ENCODE peak calls at places on chromosomes 7 and 10, in six cellular contexts. One of them, this sample, is unnamed.

GRCh38 chr7:13312327-13312726 is 624.9 kb downstream of the ARL4A start:
- DNase-seq in dorsolateral prefrontal cortex: no peak
- DNase-seq in NCI-H2029 treated with DMSO at 0.1 percent for 48 hours: no peak
- DNase-seq in naive thymus-derived CD4-positive, alpha-beta T cell: no peak
- DNase-seq in AG04450: no peak
- DNase-seq in stimulated activated CD4-positive, alpha-beta T cell treated with anti-CD3 and anti-CD28 coated beads, Interleukin-12 subunit alpha, Interleukin-12 subunit beta, amount 100 ng/mL, for 48 hours: no peak
- DNase-seq in this sample: no peak

GRCh38 chr10:124698560-124699470 is 45.4 kb downstream of the FAM53B start:
- DNase-seq in NCI-H2029 treated with DMSO at 0.1 percent for 48 hours: no peak
- DNase-seq in AG04450: no peak
- DNase-seq in dorsolateral prefrontal cortex: no peak
- DNase-seq in naive thymus-derived CD4-positive, alpha-beta T cell: no peak
- DNase-seq in stimulated activated CD4-positive, alpha-beta T cell treated with anti-CD3 and anti-CD28 coated beads, Interleukin-12 subunit alpha, Interleukin-12 subunit beta, amount 100 ng/mL, for 48 hours: no peak
- DNase-seq in this sample: no peak

GRCh38 chr7:158827411-158828342 is 1.6 kb downstream of the ESYT2 start:
- DNase-seq in NCI-H2029 treated with DMSO at 0.1 percent for 48 hours: no peak
- DNase-seq in dorsolateral prefrontal cortex: no peak
- DNase-seq in AG04450: no peak
- DNase-seq in naive thymus-derived CD4-positive, alpha-beta T cell: peak
- DNase-seq in stimulated activated CD4-positive, alpha-beta T cell treated with anti-CD3 and anti-CD28 coated beads, Interleukin-12 subunit alpha, Interleukin-12 subunit beta, amount 100 ng/mL, for 48 hours: no peak
- DNase-seq in this sample: peak

GRCh38 chr10:72935358-72935757 is 19.2 kb downstream of the PLA2G12B start:
- DNase-seq in NCI-H2029 treated with DMSO at 0.1 percent for 48 hours: no peak
- DNase-seq in naive thymus-derived CD4-positive, alpha-beta T cell: no peak
- DNase-seq in dorsolateral prefrontal cortex: no peak
- DNase-seq in stimulated activated CD4-positive, alpha-beta T cell treated with anti-CD3 and anti-CD28 coated beads, Interleukin-12 subunit alpha, Interleukin-12 subunit beta, amount 100 ng/mL, for 48 hours: no peak
- DNase-seq in AG04450: no peak
- DNase-seq in this sample: no peak

GRCh38 chr10:74765465-74765864 is 60.9 kb upstream of the KAT6B start:
- DNase-seq in naive thymus-derived CD4-positive, alpha-beta T cell: no peak
- DNase-seq in NCI-H2029 treated with DMSO at 0.1 percent for 48 hours: no peak
- DNase-seq in stimulated activated CD4-positive, alpha-beta T cell treated with anti-CD3 and anti-CD28 coated beads, Interleukin-12 subunit alpha, Interleukin-12 subunit beta, amount 100 ng/mL, for 48 hours: no peak
- DNase-seq in dorsolateral prefrontal cortex: no peak
- DNase-seq in AG04450: no peak
- DNase-seq in this sample: no peak

GRCh38 chr10:24518981-24519597 is 204.6 kb downstream of the ARHGAP21 start:
- DNase-seq in NCI-H2029 treated with DMSO at 0.1 percent for 48 hours: no peak
- DNase-seq in dorsolateral prefrontal cortex: peak
- DNase-seq in AG04450: peak
- DNase-seq in stimulated activated CD4-positive, alpha-beta T cell treated with anti-CD3 and anti-CD28 coated beads, Interleukin-12 subunit alpha, Interleukin-12 subunit beta, amount 100 ng/mL, for 48 hours: peak
- DNase-seq in naive thymus-derived CD4-positive, alpha-beta T cell: peak
- DNase-seq in this sample: no peak

GRCh38 chr10:33287112-33287511 is 47.4 kb downstream of the NRP1 start:
- DNase-seq in naive thymus-derived CD4-positive, alpha-beta T cell: no peak
- DNase-seq in NCI-H2029 treated with DMSO at 0.1 percent for 48 hours: no peak
- DNase-seq in dorsolateral prefrontal cortex: no peak
- DNase-seq in AG04450: no peak
- DNase-seq in stimulated activated CD4-positive, alpha-beta T cell treated with anti-CD3 and anti-CD28 coated beads, Interleukin-12 subunit alpha, Interleukin-12 subunit beta, amount 100 ng/mL, for 48 hours: no peak
- DNase-seq in this sample: no peak

GRCh38 chr7:87223666-87224065 is 4.1 kb upstream of the TMEM243 start:
- DNase-seq in stimulated activated CD4-positive, alpha-beta T cell treated with anti-CD3 and anti-CD28 coated beads, Interleukin-12 subunit alpha, Interleukin-12 subunit beta, amount 100 ng/mL, for 48 hours: no peak
- DNase-seq in AG04450: no peak
- DNase-seq in NCI-H2029 treated with DMSO at 0.1 percent for 48 hours: no peak
- DNase-seq in naive thymus-derived CD4-positive, alpha-beta T cell: no peak
- DNase-seq in dorsolateral prefrontal cortex: no peak
- DNase-seq in this sample: no peak

GRCh38 chr10:4683838-4684237 is 142.2 kb upstream of the AKR1E2 start:
- DNase-seq in NCI-H2029 treated with DMSO at 0.1 percent for 48 hours: no peak
- DNase-seq in stimulated activated CD4-positive, alpha-beta T cell treated with anti-CD3 and anti-CD28 coated beads, Interleukin-12 subunit alpha, Interleukin-12 subunit beta, amount 100 ng/mL, for 48 hours: no peak
- DNase-seq in AG04450: no peak
- DNase-seq in dorsolateral prefrontal cortex: no peak
- DNase-seq in naive thymus-derived CD4-positive, alpha-beta T cell: no peak
- DNase-seq in this sample: no peak

GRCh38 chr7:35437619-35438275 is 183.8 kb upstream of the TBX20 start:
- DNase-seq in dorsolateral prefrontal cortex: no peak
- DNase-seq in NCI-H2029 treated with DMSO at 0.1 percent for 48 hours: no peak
- DNase-seq in naive thymus-derived CD4-positive, alpha-beta T cell: no peak
- DNase-seq in stimulated activated CD4-positive, alpha-beta T cell treated with anti-CD3 and anti-CD28 coated beads, Interleukin-12 subunit alpha, Interleukin-12 subunit beta, amount 100 ng/mL, for 48 hours: no peak
- DNase-seq in AG04450: no peak
- DNase-seq in this sample: no peak

GRCh38 chr10:13526952-13527863 is 1.6 kb downstream of the BEND7 start:
- DNase-seq in stimulated activated CD4-positive, alpha-beta T cell treated with anti-CD3 and anti-CD28 coated beads, Interleukin-12 subunit alpha, Interleukin-12 subunit beta, amount 100 ng/mL, for 48 hours: no peak
- DNase-seq in AG04450: no peak
- DNase-seq in naive thymus-derived CD4-positive, alpha-beta T cell: no peak
- DNase-seq in NCI-H2029 treated with DMSO at 0.1 percent for 48 hours: no peak
- DNase-seq in dorsolateral prefrontal cortex: no peak
- DNase-seq in this sample: no peak

GRCh38 chr10:67884842-67885680 is 605 bp downstream of the SIRT1 start:
- DNase-seq in stimulated activated CD4-positive, alpha-beta T cell treated with anti-CD3 and anti-CD28 coated beads, Interleukin-12 subunit alpha, Interleukin-12 subunit beta, amount 100 ng/mL, for 48 hours: peak
- DNase-seq in dorsolateral prefrontal cortex: peak
- DNase-seq in NCI-H2029 treated with DMSO at 0.1 percent for 48 hours: no peak
- DNase-seq in naive thymus-derived CD4-positive, alpha-beta T cell: peak
- DNase-seq in AG04450: peak
- DNase-seq in this sample: peak

GRCh38 chr10:122852261-122852660 is 6.6 kb upstream of the CUZD1 start:
- DNase-seq in NCI-H2029 treated with DMSO at 0.1 percent for 48 hours: no peak
- DNase-seq in AG04450: no peak
- DNase-seq in stimulated activated CD4-positive, alpha-beta T cell treated with anti-CD3 and anti-CD28 coated beads, Interleukin-12 subunit alpha, Interleukin-12 subunit beta, amount 100 ng/mL, for 48 hours: no peak
- DNase-seq in dorsolateral prefrontal cortex: no peak
- DNase-seq in naive thymus-derived CD4-positive, alpha-beta T cell: no peak
- DNase-seq in this sample: no peak

GRCh38 chr7:134832367-134832766 is 52.9 kb downstream of the CALD1 start:
- DNase-seq in dorsolateral prefrontal cortex: no peak
- DNase-seq in NCI-H2029 treated with DMSO at 0.1 percent for 48 hours: no peak
- DNase-seq in naive thymus-derived CD4-positive, alpha-beta T cell: no peak
- DNase-seq in AG04450: no peak
- DNase-seq in stimulated activated CD4-positive, alpha-beta T cell treated with anti-CD3 and anti-CD28 coated beads, Interleukin-12 subunit alpha, Interleukin-12 subunit beta, amount 100 ng/mL, for 48 hours: no peak
- DNase-seq in this sample: no peak

GRCh38 chr10:45471531-45472310 is 97.7 kb downstream of the ALOX5 start:
- DNase-seq in stimulated activated CD4-positive, alpha-beta T cell treated with anti-CD3 and anti-CD28 coated beads, Interleukin-12 subunit alpha, Interleukin-12 subunit beta, amount 100 ng/mL, for 48 hours: no peak
- DNase-seq in NCI-H2029 treated with DMSO at 0.1 percent for 48 hours: no peak
- DNase-seq in AG04450: no peak
- DNase-seq in dorsolateral prefrontal cortex: no peak
- DNase-seq in naive thymus-derived CD4-positive, alpha-beta T cell: no peak
- DNase-seq in this sample: no peak

GRCh38 chr10:63618552-63618951 is 97.4 kb downstream of the REEP3 start:
- DNase-seq in stimulated activated CD4-positive, alpha-beta T cell treated with anti-CD3 and anti-CD28 coated beads, Interleukin-12 subunit alpha, Interleukin-12 subunit beta, amount 100 ng/mL, for 48 hours: no peak
- DNase-seq in NCI-H2029 treated with DMSO at 0.1 percent for 48 hours: no peak
- DNase-seq in AG04450: no peak
- DNase-seq in dorsolateral prefrontal cortex: no peak
- DNase-seq in naive thymus-derived CD4-positive, alpha-beta T cell: no peak
- DNase-seq in this sample: no peak

GRCh38 chr10:49161411-49161997 is 26.7 kb downstream of the TMEM273 start:
- DNase-seq in AG04450: no peak
- DNase-seq in NCI-H2029 treated with DMSO at 0.1 percent for 48 hours: no peak
- DNase-seq in dorsolateral prefrontal cortex: no peak
- DNase-seq in naive thymus-derived CD4-positive, alpha-beta T cell: no peak
- DNase-seq in stimulated activated CD4-positive, alpha-beta T cell treated with anti-CD3 and anti-CD28 coated beads, Interleukin-12 subunit alpha, Interleukin-12 subunit beta, amount 100 ng/mL, for 48 hours: no peak
- DNase-seq in this sample: no peak

GRCh38 chr7:15920953-15921352 is 234.5 kb upstream of the MEOX2 start:
- DNase-seq in NCI-H2029 treated with DMSO at 0.1 percent for 48 hours: no peak
- DNase-seq in stimulated activated CD4-positive, alpha-beta T cell treated with anti-CD3 and anti-CD28 coated beads, Interleukin-12 subunit alpha, Interleukin-12 subunit beta, amount 100 ng/mL, for 48 hours: no peak
- DNase-seq in dorsolateral prefrontal cortex: no peak
- DNase-seq in AG04450: no peak
- DNase-seq in naive thymus-derived CD4-positive, alpha-beta T cell: no peak
- DNase-seq in this sample: no peak

GRCh38 chr10:34576789-34577188 is 238.3 kb downstream of the PARD3 start:
- DNase-seq in stimulated activated CD4-positive, alpha-beta T cell treated with anti-CD3 and anti-CD28 coated beads, Interleukin-12 subunit alpha, Interleukin-12 subunit beta, amount 100 ng/mL, for 48 hours: no peak
- DNase-seq in AG04450: no peak
- DNase-seq in dorsolateral prefrontal cortex: no peak
- DNase-seq in naive thymus-derived CD4-positive, alpha-beta T cell: no peak
- DNase-seq in NCI-H2029 treated with DMSO at 0.1 percent for 48 hours: no peak
- DNase-seq in this sample: no peak

GRCh38 chr10:82529064-82529463 is 654.1 kb downstream of the NRG3 start:
- DNase-seq in naive thymus-derived CD4-positive, alpha-beta T cell: no peak
- DNase-seq in dorsolateral prefrontal cortex: no peak
- DNase-seq in AG04450: no peak
- DNase-seq in stimulated activated CD4-positive, alpha-beta T cell treated with anti-CD3 and anti-CD28 coated beads, Interleukin-12 subunit alpha, Interleukin-12 subunit beta, amount 100 ng/mL, for 48 hours: no peak
- DNase-seq in NCI-H2029 treated with DMSO at 0.1 percent for 48 hours: no peak
- DNase-seq in this sample: no peak

GRCh38 chr10:124152139-124152780 is 58.9 kb upstream of the CHST15 start:
- DNase-seq in dorsolateral prefrontal cortex: no peak
- DNase-seq in NCI-H2029 treated with DMSO at 0.1 percent for 48 hours: no peak
- DNase-seq in naive thymus-derived CD4-positive, alpha-beta T cell: no peak
- DNase-seq in stimulated activated CD4-positive, alpha-beta T cell treated with anti-CD3 and anti-CD28 coated beads, Interleukin-12 subunit alpha, Interleukin-12 subunit beta, amount 100 ng/mL, for 48 hours: no peak
- DNase-seq in AG04450: no peak
- DNase-seq in this sample: no peak

GRCh38 chr7:15461576-15461975 is 100.2 kb downstream of the AGMO start:
- DNase-seq in naive thymus-derived CD4-positive, alpha-beta T cell: no peak
- DNase-seq in dorsolateral prefrontal cortex: no peak
- DNase-seq in stimulated activated CD4-positive, alpha-beta T cell treated with anti-CD3 and anti-CD28 coated beads, Interleukin-12 subunit alpha, Interleukin-12 subunit beta, amount 100 ng/mL, for 48 hours: no peak
- DNase-seq in AG04450: peak
- DNase-seq in NCI-H2029 treated with DMSO at 0.1 percent for 48 hours: no peak
- DNase-seq in this sample: no peak

GRCh38 chr10:74589226-74589673 is 237.2 kb upstream of the KAT6B start:
- DNase-seq in AG04450: peak
- DNase-seq in stimulated activated CD4-positive, alpha-beta T cell treated with anti-CD3 and anti-CD28 coated beads, Interleukin-12 subunit alpha, Interleukin-12 subunit beta, amount 100 ng/mL, for 48 hours: peak
- DNase-seq in dorsolateral prefrontal cortex: peak
- DNase-seq in naive thymus-derived CD4-positive, alpha-beta T cell: peak
- DNase-seq in NCI-H2029 treated with DMSO at 0.1 percent for 48 hours: peak
- DNase-seq in this sample: no peak

GRCh38 chr10:6398419-6398818 is 181.7 kb downstream of the PRKCQ start:
- DNase-seq in naive thymus-derived CD4-positive, alpha-beta T cell: no peak
- DNase-seq in AG04450: no peak
- DNase-seq in NCI-H2029 treated with DMSO at 0.1 percent for 48 hours: no peak
- DNase-seq in stimulated activated CD4-positive, alpha-beta T cell treated with anti-CD3 and anti-CD28 coated beads, Interleukin-12 subunit alpha, Interleukin-12 subunit beta, amount 100 ng/mL, for 48 hours: no peak
- DNase-seq in dorsolateral prefrontal cortex: no peak
- DNase-seq in this sample: no peak

GRCh38 chr7:77989981-77990566 is 191.5 kb downstream of the PHTF2 start:
- DNase-seq in AG04450: no peak
- DNase-seq in stimulated activated CD4-positive, alpha-beta T cell treated with anti-CD3 and anti-CD28 coated beads, Interleukin-12 subunit alpha, Interleukin-12 subunit beta, amount 100 ng/mL, for 48 hours: peak
- DNase-seq in naive thymus-derived CD4-positive, alpha-beta T cell: no peak
- DNase-seq in NCI-H2029 treated with DMSO at 0.1 percent for 48 hours: no peak
- DNase-seq in dorsolateral prefrontal cortex: no peak
- DNase-seq in this sample: no peak

GRCh38 chr7:28755255-28755654 is 202.9 kb downstream of the TRIL start:
- DNase-seq in AG04450: no peak
- DNase-seq in NCI-H2029 treated with DMSO at 0.1 percent for 48 hours: no peak
- DNase-seq in stimulated activated CD4-positive, alpha-beta T cell treated with anti-CD3 and anti-CD28 coated beads, Interleukin-12 subunit alpha, Interleukin-12 subunit beta, amount 100 ng/mL, for 48 hours: no peak
- DNase-seq in dorsolateral prefrontal cortex: no peak
- DNase-seq in naive thymus-derived CD4-positive, alpha-beta T cell: no peak
- DNase-seq in this sample: no peak

GRCh38 chr10:63666836-63667383 is 145.7 kb downstream of the REEP3 start:
- DNase-seq in naive thymus-derived CD4-positive, alpha-beta T cell: no peak
- DNase-seq in dorsolateral prefrontal cortex: no peak
- DNase-seq in NCI-H2029 treated with DMSO at 0.1 percent for 48 hours: no peak
- DNase-seq in AG04450: peak
- DNase-seq in stimulated activated CD4-positive, alpha-beta T cell treated with anti-CD3 and anti-CD28 coated beads, Interleukin-12 subunit alpha, Interleukin-12 subunit beta, amount 100 ng/mL, for 48 hours: no peak
- DNase-seq in this sample: no peak

GRCh38 chr10:124597677-124598165 is 136.1 kb downstream of the LHPP start:
- DNase-seq in dorsolateral prefrontal cortex: peak
- DNase-seq in NCI-H2029 treated with DMSO at 0.1 percent for 48 hours: no peak
- DNase-seq in AG04450: no peak
- DNase-seq in stimulated activated CD4-positive, alpha-beta T cell treated with anti-CD3 and anti-CD28 coated beads, Interleukin-12 subunit alpha, Interleukin-12 subunit beta, amount 100 ng/mL, for 48 hours: no peak
- DNase-seq in naive thymus-derived CD4-positive, alpha-beta T cell: no peak
- DNase-seq in this sample: no peak

GRCh38 chr10:119680668-119681070 is 29.5 kb downstream of the BAG3 start:
- DNase-seq in NCI-H2029 treated with DMSO at 0.1 percent for 48 hours: no peak
- DNase-seq in naive thymus-derived CD4-positive, alpha-beta T cell: no peak
- DNase-seq in dorsolateral prefrontal cortex: no peak
- DNase-seq in AG04450: no peak
- DNase-seq in stimulated activated CD4-positive, alpha-beta T cell treated with anti-CD3 and anti-CD28 coated beads, Interleukin-12 subunit alpha, Interleukin-12 subunit beta, amount 100 ng/mL, for 48 hours: no peak
- DNase-seq in this sample: no peak